ENCODE peak calls at places on chromosome 16, in four cellular contexts. B is heart left ventricle, D is mesendoderm, W is HCEC 1CT. Z is an unnamed sample.

GRCh38 chr16:86575754-86576557 is 2.4 kb upstream of the FOXL1 start:
- DNase-seq in B (peak), D (peak), W (peak), Z (peak)

GRCh38 chr16:3696425-3697218 is 20.7 kb downstream of the TRAP1 start:
- DNase-seq in B (no peak), D (no peak), W (peak), Z (no peak)

GRCh38 chr16:71626858-71627213 is 852 bp downstream of the MARVELD3 start:
- DNase-seq in B (no peak), D (peak), W (no peak), Z (no peak)

GRCh38 chr16:81804134-81804610 is 25.1 kb downstream of the PLCG2 start:
- DNase-seq in B (no peak), D (no peak), W (no peak), Z (no peak)

GRCh38 chr16:25143898-25144297 is 32.4 kb downstream of the LCMT1 start:
- DNase-seq in B (no peak), D (peak), W (no peak), Z (no peak)

GRCh38 chr16:68265078-68265925 is 976 bp downstream of the SLC7A6 start:
- DNase-seq in B (peak), D (peak), W (peak), Z (peak)

GRCh38 chr16:57577691-57578224 is 35.3 kb downstream of the ADGRG5 start:
- DNase-seq in B (no peak), D (no peak), W (no peak), Z (no peak)

GRCh38 chr16:51151435-51151950 is 423 bp upstream of the SALL1 start:
- DNase-seq in B (no peak), D (peak), W (no peak), Z (no peak)

GRCh38 chr16:30086291-30087140 is 5.2 kb downstream of the TBX6 start:
- DNase-seq in B (peak), D (no peak), W (no peak), Z (no peak)